ENCODE peak calls at places on chromosome 10, in nine cellular contexts. C, D, J, I, E, G, L, R and N are unnamed samples.

GRCh38 chr10:34163075-34163905 is 651.8 kb downstream of the PARD3 start:
- DNase-seq in C (no peak), D (peak; percentile 78), J (no peak), I (no peak), E (no peak), G (no peak), L (no peak), R (no peak), N (no peak)

GRCh38 chr10:65313406-65313805 is 1612.4 kb upstream of the LRRTM3 start:
- DNase-seq in C (no peak), D (no peak), J (no peak), I (no peak), E (no peak), G (no peak), L (no peak), R (no peak), N (no peak)

GRCh38 chr10:59273453-59273852 is 88.9 kb downstream of the FAM13C start:
- DNase-seq in C (no peak), D (no peak), J (no peak), I (no peak), E (no peak), G (no peak), L (no peak), R (no peak), N (no peak)

GRCh38 chr10:86945361-86946214 is 11.8 kb downstream of the MMRN2 start:
- DNase-seq in C (no peak), D (no peak), J (no peak), I (peak; percentile 61), E (peak; percentile 48), G (peak; percentile 56), L (no peak), R (no peak), N (no peak)

GRCh38 chr10:75544381-75544780 is 113.0 kb downstream of the LRMDA start:
- DNase-seq in C (no peak), D (no peak), J (no peak), I (no peak), E (no peak), G (no peak), L (no peak), R (no peak), N (no peak)

GRCh38 chr10:95467162-95467599 is 94.0 kb downstream of the SORBS1 start:
- DNase-seq in C (peak; percentile 64), D (peak; percentile 83), J (no peak), I (peak; percentile 65), E (peak; percentile 76), G (peak; percentile 37), L (no peak), R (peak; percentile 64), N (no peak)

GRCh38 chr10:75887981-75888380 is 456.6 kb downstream of the LRMDA start:
- DNase-seq in C (no peak), D (no peak), J (no peak), I (no peak), E (no peak), G (no peak), L (no peak), R (no peak), N (no peak)

GRCh38 chr10:79927111-79927828 is 21.6 kb downstream of the SFTPD start:
- DNase-seq in C (peak; percentile 44), D (no peak), J (no peak), I (no peak), E (peak; percentile 59), G (no peak), L (no peak), R (no peak), N (no peak)

GRCh38 chr10:33109788-33110469 is 151.9 kb upstream of the ITGB1 start:
- DNase-seq in C (no peak), D (no peak), J (no peak), I (no peak), E (no peak), G (no peak), L (no peak), R (no peak), N (no peak)

GRCh38 chr10:71245420-71246325 is 33.3 kb downstream of the UNC5B start:
- DNase-seq in C (no peak), D (no peak), J (no peak), I (no peak), E (no peak), G (no peak), L (no peak), R (no peak), N (no peak)

GRCh38 chr10:58322072-58322834 is 12.6 kb upstream of the UBE2D1 start:
- DNase-seq in C (no peak), D (peak; percentile 38), J (no peak), I (no peak), E (peak; percentile 39), G (peak; percentile 18), L (no peak), R (peak; percentile 11), N (no peak)

GRCh38 chr10:73771722-73772279 is 10.0 kb upstream of the CHCHD1 start:
- DNase-seq in C (peak; percentile 93), D (peak; percentile 93), J (peak; percentile 85), I (no peak), E (peak; percentile 87), G (peak; percentile 82), L (peak; percentile 90), R (no peak), N (no peak)

GRCh38 chr10:11164806-11165590 is 147.3 kb downstream of the CELF2 start:
- DNase-seq in C (peak; percentile 61), D (peak; percentile 85), J (peak; percentile 83), I (peak; percentile 62), E (peak; percentile 62), G (peak; percentile 91), L (no peak), R (peak; percentile 55), N (peak; percentile 6)

GRCh38 chr10:11167233-11167979 is 149.7 kb downstream of the CELF2 start:
- DNase-seq in C (no peak), D (no peak), J (no peak), I (no peak), E (no peak), G (no peak), L (no peak), R (no peak), N (no peak)

GRCh38 chr10:11163990-11164805 is 146.5 kb downstream of the CELF2 start:
- DNase-seq in C (no peak), D (no peak), J (no peak), I (no peak), E (no peak), G (no peak), L (no peak), R (no peak), N (no peak)

GRCh38 chr10:11168423-11169100 is 150.9 kb downstream of the CELF2 start:
- DNase-seq in C (no peak), D (no peak), J (no peak), I (no peak), E (no peak), G (no peak), L (no peak), R (no peak), N (no peak)

GRCh38 chr10:11165591-11166543 is 148.2 kb downstream of the CELF2 start:
- DNase-seq in C (peak; percentile 72), D (peak; percentile 88), J (peak; percentile 83), I (peak; percentile 67), E (peak; percentile 54), G (peak; percentile 64), L (peak; percentile 5), R (peak; percentile 37), N (peak; percentile 15)
- TF ChIP-seq POLR2A in C (no peak), D (no peak), J (peak; percentile 25), I (no peak), E (peak; percentile 9), G (peak; percentile 19), L (no peak), R (no peak), N (no peak)

GRCh38 chr10:45379303-45379726 is 5.3 kb downstream of the ALOX5 start:
- DNase-seq in C (no peak), D (no peak), J (no peak), I (no peak), E (peak; percentile 50), G (no peak), L (no peak), R (no peak), N (no peak)
- TF ChIP-seq POLR2A in C (no peak), D (no peak), J (no peak), I (no peak), E (peak; percentile 29), G (no peak), L (no peak), R (no peak), N (no peak)

DNA sequence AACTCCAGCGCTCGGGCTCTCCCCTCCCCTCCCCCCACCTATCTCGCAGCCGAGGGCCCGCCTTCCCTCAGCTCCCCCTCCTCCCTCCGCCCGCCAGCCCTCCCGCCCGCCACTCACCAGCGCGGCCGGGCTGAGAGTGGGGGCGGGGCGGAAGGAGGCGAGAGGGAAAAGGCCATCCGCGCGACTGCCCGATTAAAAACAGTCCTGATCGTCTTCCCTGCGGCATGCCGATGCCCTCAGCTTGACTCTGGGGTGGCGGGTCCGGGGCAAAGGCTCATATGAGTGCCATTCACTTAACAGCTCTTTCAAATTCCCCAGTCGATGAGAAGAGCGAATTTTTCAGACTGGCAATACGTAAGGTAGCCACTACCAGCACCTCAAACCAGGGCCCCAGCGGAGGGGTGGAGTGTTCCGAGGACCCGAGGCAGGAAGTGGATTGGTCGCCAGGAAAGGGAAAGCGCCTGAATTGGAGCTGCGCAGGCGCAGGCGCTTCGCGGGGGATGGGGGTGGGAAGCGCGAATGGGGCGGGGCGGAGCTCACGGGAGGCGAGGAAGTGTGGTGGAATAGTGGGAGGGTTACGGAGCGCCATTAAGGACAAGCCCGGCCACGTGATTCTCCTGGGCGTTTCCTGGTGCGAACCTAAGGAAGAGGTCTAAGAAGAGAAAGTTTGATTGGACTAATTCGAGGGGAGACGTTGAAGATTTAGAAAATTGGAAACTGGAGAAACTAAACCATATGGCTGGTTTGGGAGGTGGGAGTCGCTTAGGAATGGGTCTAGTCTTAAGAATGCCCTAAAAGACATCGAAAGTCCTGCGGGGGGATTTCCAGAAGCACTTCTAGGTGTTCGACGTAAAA is at the start of gene UPF2:
- DNase-seq in C (peak; percentile 99), D (peak; percentile 99), J (peak; percentile 95), I (peak; percentile 99), E (peak; percentile 99), G (peak; percentile 96), L (peak; percentile 98), R (peak; percentile 98), N (peak; percentile 89)
- TF ChIP-seq POLR2A in C (no peak), D (peak; percentile 52), J (no peak), I (no peak), E (peak; percentile 17), G (no peak), L (peak; percentile 23), R (peak; percentile 51), N (peak; percentile 2)

GRCh38 chr10:132963430-132963960 is 21.1 kb upstream of the CFAP46 start:
- DNase-seq in C (no peak), D (no peak), J (no peak), I (no peak), E (no peak), G (no peak), L (no peak), R (no peak), N (no peak)

GRCh38 chr10:132962623-132963429 is 20.5 kb upstream of the CFAP46 start:
- DNase-seq in C (no peak), D (no peak), J (no peak), I (no peak), E (no peak), G (no peak), L (no peak), R (no peak), N (no peak)

GRCh38 chr10:132960651-132961419 is 18.5 kb upstream of the CFAP46 start:
- DNase-seq in C (no peak), D (no peak), J (no peak), I (no peak), E (no peak), G (no peak), L (no peak), R (no peak), N (no peak)

GRCh38 chr10:132961420-132961803 is 19.0 kb upstream of the CFAP46 start:
- DNase-seq in C (no peak), D (no peak), J (no peak), I (no peak), E (no peak), G (no peak), L (no peak), R (no peak), N (no peak)

GRCh38 chr10:132961864-132962622 is 19.7 kb upstream of the CFAP46 start:
- DNase-seq in C (peak; percentile 49), D (peak; percentile 6), J (peak; percentile 57), I (peak; percentile 51), E (peak; percentile 84), G (peak; percentile 56), L (peak; percentile 31), R (no peak), N (no peak)
- TF ChIP-seq POLR2A in C (no peak), D (no peak), J (no peak), I (no peak), E (peak; percentile 31), G (no peak), L (no peak), R (no peak), N (no peak)